ENCODE peak calls at places on chromosomes 16 and 17, in six cellular contexts. O is prostate gland; M is C1 segment of cervical spinal cord; E is lower lobe of right lung; P is activated CD4-positive, alpha-beta T cell treated with anti-CD3 and anti-CD28 coated beads, Interleukin-2, amount 50 U/mL, for 4 hours; K is SJSA1. L is an unnamed sample.

GRCh38 chr17:29616300-29617048 is 6.2 kb downstream of the CORO6 start:
- DNase-seq in O (no peak), M (no peak), E (no peak), P (no peak), K (no peak), L (no peak)

GRCh38 chr16:31186176-31186575 is 6.2 kb downstream of the FUS start:
- DNase-seq in O (no peak), M (no peak), E (no peak), P (no peak), K (no peak), L (no peak)

GRCh38 chr17:45091778-45092425 is 30.8 kb downstream of the NMT1 start:
- DNase-seq in O (no peak), M (no peak), E (no peak), P (no peak), K (peak; percentile 36), L (no peak)

GRCh38 chr16:27708651-27709050 is 158.7 kb downstream of the KATNIP start:
- DNase-seq in O (no peak), M (no peak), E (no peak), P (no peak), K (no peak), L (no peak)

GRCh38 chr17:56125830-56126819 is 27.1 kb upstream of the ANKFN1 start:
- DNase-seq in O (peak; percentile 79), M (no peak), E (no peak), P (no peak), K (peak; percentile 99), L (peak; percentile 22)

GRCh38 chr17:77317091-77317519 is 176.3 kb downstream of the SEC14L1 start:
- DNase-seq in O (no peak), M (no peak), E (no peak), P (no peak), K (no peak), L (no peak)

GRCh38 chr17:40541873-40542561 is 23.3 kb downstream of the CCR7 start:
- DNase-seq in O (no peak), M (no peak), E (no peak), P (no peak), K (no peak), L (no peak)

GRCh38 chr16:3173892-3174617 is 13.9 kb upstream of the OR1F1 start:
- DNase-seq in O (no peak), M (no peak), E (peak; percentile 29), P (no peak), K (peak; percentile 31), L (no peak)

GRCh38 chr17:33689725-33690124 is 396.6 kb upstream of the ASIC2 start:
- DNase-seq in O (no peak), M (no peak), E (no peak), P (no peak), K (no peak), L (no peak)

GRCh38 chr17:1180958-1181768 is 1.4 kb upstream of the ABR start:
- DNase-seq in O (no peak), M (no peak), E (no peak), P (no peak), K (no peak), L (no peak)

GRCh38 chr16:19377864-19378263 is 39.8 kb upstream of the TMC5 start:
- DNase-seq in O (no peak), M (no peak), E (no peak), P (no peak), K (no peak), L (no peak)

GRCh38 chr17:81241648-81242420 is 2.7 kb downstream of the NDUFAF8 start:
- DNase-seq in O (peak; percentile 33), M (no peak), E (peak; percentile 73), P (peak; percentile 53), K (peak; percentile 57), L (peak; percentile 51)

GRCh38 chr16:22161999-22162657 is at the start of gene SDR42E2:
- DNase-seq in O (no peak), M (no peak), E (no peak), P (peak; percentile 30), K (no peak), L (no peak)

GRCh38 chr16:3812469-3813172 is 67.9 kb downstream of the CREBBP start:
- DNase-seq in O (no peak), M (no peak), E (no peak), P (no peak), K (no peak), L (no peak)

GRCh38 chr16:82361885-82362284 is 191.9 kb upstream of the MPHOSPH6 start:
- DNase-seq in O (no peak), M (no peak), E (no peak), P (no peak), K (no peak), L (no peak)

GRCh38 chr16:81071816-81072215 is 5.2 kb downstream of the C16orf46 start:
- DNase-seq in O (no peak), M (no peak), E (no peak), P (no peak), K (no peak), L (peak; percentile 2)

GRCh38 chr17:75315541-75316243 is 26.5 kb upstream of the SLC25A19 start:
- DNase-seq in O (no peak), M (no peak), E (no peak), P (no peak), K (no peak), L (no peak)

GRCh38 chr17:35074711-35075707 is 11.5 kb upstream of the RFFL start:
- DNase-seq in O (no peak), M (no peak), E (no peak), P (no peak), K (no peak), L (no peak)

GRCh38 chr17:8488931-8489330 is 53.2 kb downstream of the NDEL1 start:
- DNase-seq in O (no peak), M (no peak), E (no peak), P (no peak), K (peak; percentile 63), L (peak; percentile 36)

GRCh38 chr17:71032746-71033273 is 863.5 kb downstream of the KCNJ2 start:
- DNase-seq in O (no peak), M (no peak), E (no peak), P (no peak), K (no peak), L (no peak)

GRCh38 chr17:8856869-8857575 is 10.5 kb downstream of the PIK3R6 start:
- DNase-seq in O (no peak), M (no peak), E (no peak), P (no peak), K (no peak), L (no peak)

GRCh38 chr17:82940226-82941020 is 100.6 kb upstream of the ZNF750 start:
- DNase-seq in O (no peak), M (no peak), E (peak; percentile 45), P (no peak), K (no peak), L (no peak)

GRCh38 chr16:11208916-11209665 is 46.9 kb downstream of the SOCS1 start:
- DNase-seq in O (no peak), M (no peak), E (peak; percentile 61), P (no peak), K (no peak), L (no peak)

GRCh38 chr17:28467456-28468025 is 5.9 kb upstream of the SLC13A2 start:
- DNase-seq in O (no peak), M (no peak), E (no peak), P (no peak), K (peak; percentile 9), L (no peak)

GRCh38 chr16:11036868-11037410 is 92.6 kb downstream of the CLEC16A start:
- DNase-seq in O (no peak), M (no peak), E (no peak), P (no peak), K (no peak), L (no peak)

GRCh38 chr16:2450975-2451381 is 8.9 kb upstream of the TEDC2 start:
- DNase-seq in O (no peak), M (no peak), E (no peak), P (no peak), K (no peak), L (no peak)

GRCh38 chr17:65530985-65531507 is 30.4 kb downstream of the AXIN2 start:
- DNase-seq in O (no peak), M (no peak), E (no peak), P (no peak), K (no peak), L (no peak)